ENCODE peak calls at places on chromosome 22, in ten cellular contexts. One of them, this sample, is unnamed.

GRCh38 chr22:39003165-39003638 is 10.9 kb upstream of the APOBEC3C start:
- DNase-seq in Peyer's patch: peak; percentile 79
- DNase-seq in upper lobe of left lung: no peak
- DNase-seq in A549: peak; percentile 74
- DNase-seq in adrenal gland: peak; percentile 81
- DNase-seq in uterus: peak; percentile 77
- DNase-seq in endothelial cell of umbilical vein: peak; percentile 83
- DNase-seq in lower leg skin: peak; percentile 93
- DNase-seq in ovary: peak; percentile 81
- DNase-seq in IMR-90: peak; percentile 86
- DNase-seq in this sample: peak; percentile 84

GRCh38 chr22:45096256-45096907 is 67.3 kb upstream of the NUP50 start:
- DNase-seq in lower leg skin: no peak
- DNase-seq in adrenal gland: peak; percentile 66
- DNase-seq in uterus: peak; percentile 25
- DNase-seq in IMR-90: peak; percentile 58
- DNase-seq in endothelial cell of umbilical vein: peak; percentile 57
- DNase-seq in ovary: peak; percentile 31
- DNase-seq in Peyer's patch: peak; percentile 18
- DNase-seq in A549: peak; percentile 60
- DNase-seq in upper lobe of left lung: no peak
- DNase-seq in this sample: peak; percentile 72

GRCh38 chr22:44424131-44424711 is 73.8 kb downstream of the RTL6 start:
- DNase-seq in Peyer's patch: no peak
- DNase-seq in IMR-90: no peak
- DNase-seq in adrenal gland: no peak
- DNase-seq in A549: no peak
- DNase-seq in ovary: no peak
- DNase-seq in lower leg skin: no peak
- DNase-seq in uterus: no peak
- DNase-seq in upper lobe of left lung: no peak
- DNase-seq in endothelial cell of umbilical vein: no peak
- DNase-seq in this sample: no peak

GRCh38 chr22:21009638-21010425 is 5.1 kb upstream of the P2RX6 start:
- DNase-seq in upper lobe of left lung: no peak
- DNase-seq in adrenal gland: no peak
- DNase-seq in ovary: no peak
- DNase-seq in Peyer's patch: no peak
- DNase-seq in IMR-90: peak; percentile 52
- DNase-seq in endothelial cell of umbilical vein: peak; percentile 51
- DNase-seq in lower leg skin: no peak
- DNase-seq in A549: peak; percentile 22
- DNase-seq in uterus: no peak
- DNase-seq in this sample: peak; percentile 66

GRCh38 chr22:45493286-45493771 is 9.4 kb upstream of the FBLN1 start:
- DNase-seq in ovary: no peak
- DNase-seq in IMR-90: no peak
- DNase-seq in lower leg skin: no peak
- DNase-seq in adrenal gland: peak; percentile 37
- DNase-seq in A549: no peak
- DNase-seq in uterus: peak; percentile 81
- DNase-seq in Peyer's patch: no peak
- DNase-seq in endothelial cell of umbilical vein: no peak
- DNase-seq in upper lobe of left lung: no peak
- DNase-seq in this sample: no peak

GRCh38 chr22:45212306-45212709 is 28.4 kb downstream of the KIAA0930 start:
- DNase-seq in uterus: peak; percentile 73
- DNase-seq in ovary: peak; percentile 63
- DNase-seq in endothelial cell of umbilical vein: peak; percentile 89
- DNase-seq in A549: peak; percentile 74
- DNase-seq in upper lobe of left lung: peak; percentile 85
- DNase-seq in adrenal gland: peak; percentile 91
- DNase-seq in lower leg skin: peak; percentile 95
- DNase-seq in Peyer's patch: peak; percentile 37
- DNase-seq in IMR-90: peak; percentile 96
- DNase-seq in this sample: peak; percentile 74

GRCh38 chr22:26916236-26916635 is 258.8 kb downstream of the MIAT start:
- DNase-seq in adrenal gland: no peak
- DNase-seq in ovary: no peak
- DNase-seq in endothelial cell of umbilical vein: no peak
- DNase-seq in A549: no peak
- DNase-seq in IMR-90: no peak
- DNase-seq in upper lobe of left lung: no peak
- DNase-seq in Peyer's patch: no peak
- DNase-seq in uterus: no peak
- DNase-seq in lower leg skin: no peak
- DNase-seq in this sample: no peak

GRCh38 chr22:19349778-19350475 is 58.4 kb upstream of the CLTCL1 start:
- DNase-seq in Peyer's patch: no peak
- DNase-seq in adrenal gland: no peak
- DNase-seq in lower leg skin: peak; percentile 42
- DNase-seq in upper lobe of left lung: no peak
- DNase-seq in IMR-90: no peak
- DNase-seq in endothelial cell of umbilical vein: no peak
- DNase-seq in ovary: no peak
- DNase-seq in uterus: no peak
- DNase-seq in A549: no peak
- DNase-seq in this sample: no peak

GRCh38 chr22:47783433-47784366 is 1021.2 kb downstream of the TBC1D22A start:
- DNase-seq in A549: no peak
- DNase-seq in lower leg skin: peak; percentile 67
- DNase-seq in Peyer's patch: no peak
- DNase-seq in adrenal gland: no peak
- DNase-seq in endothelial cell of umbilical vein: no peak
- DNase-seq in IMR-90: no peak
- DNase-seq in uterus: no peak
- DNase-seq in upper lobe of left lung: no peak
- DNase-seq in ovary: no peak
- DNase-seq in this sample: no peak

DNA sequence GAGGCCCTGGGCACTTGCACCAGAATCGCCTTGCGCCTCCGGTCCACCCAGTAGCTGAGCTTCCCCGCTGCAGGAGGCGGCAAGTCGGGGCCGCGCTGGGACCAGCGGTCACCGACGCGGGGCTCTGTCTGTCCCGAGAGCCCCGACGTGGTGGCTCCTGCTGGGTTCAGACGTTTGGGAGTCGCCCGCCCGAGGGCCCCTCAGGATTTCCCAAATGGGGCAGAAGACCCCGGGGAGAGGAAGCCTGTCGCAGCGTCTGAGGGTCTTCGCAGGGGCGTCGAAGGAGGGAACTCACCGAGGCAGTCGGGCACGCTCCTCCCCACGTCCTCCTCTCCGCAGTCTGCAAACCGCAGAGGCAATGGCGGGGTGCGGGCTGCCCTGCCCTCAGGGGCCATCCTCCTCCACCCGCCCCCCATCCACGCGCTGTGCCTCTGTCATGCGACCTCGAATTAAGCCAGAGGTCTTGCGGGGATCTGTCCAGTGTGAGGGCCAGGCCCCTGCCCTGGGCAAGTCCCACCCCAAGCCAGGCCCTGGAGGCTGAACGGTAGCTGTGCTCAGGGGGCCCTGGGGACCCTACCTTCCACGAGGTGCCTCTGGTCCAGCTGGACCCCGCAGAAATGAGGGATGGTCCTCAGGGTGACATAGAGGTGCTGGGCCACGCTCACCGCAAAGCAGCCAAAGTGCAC is 12.5 kb downstream of the IL17REL start:
- DNase-seq in endothelial cell of umbilical vein: no peak
- DNase-seq in Peyer's patch: no peak
- DNase-seq in lower leg skin: peak; percentile 75
- DNase-seq in IMR-90: no peak
- DNase-seq in ovary: no peak
- DNase-seq in adrenal gland: no peak
- DNase-seq in upper lobe of left lung: peak; percentile 61
- DNase-seq in uterus: no peak
- DNase-seq in A549: no peak
- DNase-seq in this sample: no peak
- H3K4me3 ChIP-seq in endothelial cell of umbilical vein: no peak overlapping the region
- H3K4me3 ChIP-seq in Peyer's patch: peak overlapping the region; percentile 52
- H3K4me3 ChIP-seq in lower leg skin: no peak overlapping the region
- H3K4me3 ChIP-seq in IMR-90: no peak overlapping the region
- H3K4me3 ChIP-seq in ovary: no peak overlapping the region
- H3K4me3 ChIP-seq in adrenal gland: no peak overlapping the region
- H3K4me3 ChIP-seq in upper lobe of left lung: peak overlapping the region; percentile 19
- H3K4me3 ChIP-seq in uterus: no peak overlapping the region
- H3K4me3 ChIP-seq in A549: peak overlapping the region; percentile 41
- H3K4me3 ChIP-seq in this sample: peak overlapping the region; percentile 26

DNA sequence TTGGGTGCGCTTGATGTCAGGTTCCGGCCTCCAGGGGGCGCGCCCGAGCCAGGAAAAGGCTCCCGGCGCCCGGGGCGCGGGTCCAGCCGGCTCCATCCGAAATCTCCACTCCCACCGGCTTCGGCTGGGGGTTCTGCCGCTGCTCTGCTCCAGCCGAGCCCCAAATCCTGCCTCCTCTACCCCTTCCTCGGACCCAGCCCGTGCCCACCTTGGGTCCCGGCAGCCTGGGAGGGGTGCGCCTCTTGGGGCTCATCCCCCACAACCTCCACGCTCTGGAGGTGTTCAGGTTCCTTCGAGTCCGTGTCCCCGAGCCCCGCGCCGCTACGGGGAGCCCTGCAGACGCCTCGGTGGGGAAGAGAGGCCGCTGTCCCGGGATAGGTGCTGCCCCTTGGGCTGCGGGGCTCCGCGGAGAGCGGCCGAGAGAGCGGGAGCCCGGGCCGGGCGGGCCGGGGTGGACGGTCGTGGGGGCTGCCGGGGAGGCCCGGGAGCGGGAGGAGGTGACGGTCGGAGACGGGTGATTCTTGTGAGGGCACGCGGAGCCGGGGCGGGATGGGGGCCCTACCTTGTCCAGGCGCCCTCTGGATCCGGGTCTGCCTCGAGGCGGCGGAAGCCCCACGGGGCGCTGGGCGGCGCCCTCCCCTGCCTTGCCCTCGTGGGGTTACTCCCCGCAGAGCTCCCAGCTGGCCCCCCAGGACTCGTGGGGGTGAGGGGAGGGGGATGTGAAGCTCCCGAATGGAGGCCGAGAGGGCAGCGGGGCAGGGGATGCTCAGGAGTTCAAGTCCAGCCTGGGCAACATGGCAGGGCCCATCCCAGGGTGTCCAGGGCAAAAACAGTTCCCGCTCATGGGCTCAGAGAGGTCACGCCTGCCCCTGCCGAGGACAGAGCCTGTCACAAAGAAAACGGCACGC is 13.2 kb upstream of the CYB5R3 start:
- DNase-seq in adrenal gland: peak; percentile 72
- DNase-seq in lower leg skin: peak; percentile 95
- DNase-seq in uterus: peak; percentile 85
- DNase-seq in upper lobe of left lung: peak; percentile 97
- DNase-seq in A549: peak; percentile 68
- DNase-seq in ovary: peak; percentile 90
- DNase-seq in Peyer's patch: peak; percentile 85
- DNase-seq in endothelial cell of umbilical vein: peak; percentile 55
- DNase-seq in IMR-90: peak; percentile 53
- DNase-seq in this sample: peak; percentile 91
- TF ChIP-seq POLR2A in adrenal gland: no peak
- TF ChIP-seq POLR2A in lower leg skin: no peak
- TF ChIP-seq POLR2A in uterus: peak; percentile 34
- TF ChIP-seq POLR2A in upper lobe of left lung: no peak
- TF ChIP-seq POLR2A in A549: no peak
- TF ChIP-seq POLR2A in ovary: peak; percentile 15
- TF ChIP-seq POLR2A in Peyer's patch: no peak
- TF ChIP-seq POLR2A in endothelial cell of umbilical vein: peak; percentile 67
- TF ChIP-seq POLR2A in IMR-90: peak; percentile 63
- TF ChIP-seq POLR2A in this sample: no peak

DNA sequence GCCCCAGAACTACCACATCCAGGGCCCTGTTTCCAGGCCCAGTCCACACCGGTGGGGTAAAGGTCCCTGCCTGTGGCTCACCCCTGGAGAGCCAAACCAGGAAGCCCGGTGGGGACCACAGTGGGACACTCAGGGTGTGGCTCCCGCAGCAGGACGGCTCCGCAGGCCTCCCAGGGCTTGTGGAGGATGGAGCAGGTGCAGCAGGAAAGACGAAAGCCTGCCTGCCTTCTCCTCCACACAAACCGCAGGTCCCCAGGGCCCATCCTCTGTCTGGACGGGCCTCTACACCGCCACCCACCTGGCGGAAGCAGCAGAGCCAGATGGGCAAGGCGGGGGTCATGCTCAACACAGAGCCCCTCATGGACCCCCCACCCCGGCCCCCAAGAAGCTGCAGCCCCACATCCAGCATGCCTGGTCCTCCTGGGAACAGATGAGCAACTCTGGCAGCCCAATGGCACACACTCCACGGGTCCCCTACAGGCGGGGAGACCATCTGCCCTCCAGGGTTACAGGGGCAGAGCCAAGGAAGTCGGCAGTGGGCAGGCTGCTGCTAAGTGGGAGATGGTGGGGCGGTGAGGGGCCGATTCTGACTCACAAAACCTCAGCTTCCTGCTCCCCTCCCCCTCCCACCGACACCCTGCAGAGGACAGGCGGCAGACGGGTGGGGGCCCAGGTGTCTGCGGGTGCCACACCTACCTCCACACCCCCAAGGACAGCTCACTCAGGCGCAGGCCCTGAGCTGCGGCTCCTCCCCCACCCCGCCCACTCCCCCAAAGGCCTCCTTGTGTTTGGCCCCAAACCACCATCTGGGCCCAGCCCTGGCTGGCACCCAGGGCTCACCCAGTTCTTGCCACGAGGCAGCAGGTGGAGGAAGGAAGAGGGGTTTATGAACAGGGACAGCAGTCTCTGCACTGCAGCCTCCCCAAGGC is 5.2 kb downstream of the SBF1 start:
- DNase-seq in adrenal gland: peak; percentile 70
- DNase-seq in upper lobe of left lung: peak; percentile 89
- DNase-seq in endothelial cell of umbilical vein: no peak
- DNase-seq in ovary: no peak
- DNase-seq in uterus: no peak
- DNase-seq in A549: no peak
- DNase-seq in IMR-90: peak; percentile 13
- DNase-seq in Peyer's patch: peak; percentile 99
- DNase-seq in lower leg skin: peak; percentile 94
- DNase-seq in this sample: peak; percentile 26
- H3K4me3 ChIP-seq in adrenal gland: no peak overlapping the region
- H3K4me3 ChIP-seq in upper lobe of left lung: no peak overlapping the region
- H3K4me3 ChIP-seq in endothelial cell of umbilical vein: no peak overlapping the region
- H3K4me3 ChIP-seq in ovary: no peak overlapping the region
- H3K4me3 ChIP-seq in uterus: no peak overlapping the region
- H3K4me3 ChIP-seq in A549: no peak overlapping the region
- H3K4me3 ChIP-seq in IMR-90: no peak overlapping the region
- H3K4me3 ChIP-seq in Peyer's patch: peak overlapping the region; percentile 27
- H3K4me3 ChIP-seq in lower leg skin: no peak overlapping the region
- H3K4me3 ChIP-seq in this sample: no peak overlapping the region

DNA sequence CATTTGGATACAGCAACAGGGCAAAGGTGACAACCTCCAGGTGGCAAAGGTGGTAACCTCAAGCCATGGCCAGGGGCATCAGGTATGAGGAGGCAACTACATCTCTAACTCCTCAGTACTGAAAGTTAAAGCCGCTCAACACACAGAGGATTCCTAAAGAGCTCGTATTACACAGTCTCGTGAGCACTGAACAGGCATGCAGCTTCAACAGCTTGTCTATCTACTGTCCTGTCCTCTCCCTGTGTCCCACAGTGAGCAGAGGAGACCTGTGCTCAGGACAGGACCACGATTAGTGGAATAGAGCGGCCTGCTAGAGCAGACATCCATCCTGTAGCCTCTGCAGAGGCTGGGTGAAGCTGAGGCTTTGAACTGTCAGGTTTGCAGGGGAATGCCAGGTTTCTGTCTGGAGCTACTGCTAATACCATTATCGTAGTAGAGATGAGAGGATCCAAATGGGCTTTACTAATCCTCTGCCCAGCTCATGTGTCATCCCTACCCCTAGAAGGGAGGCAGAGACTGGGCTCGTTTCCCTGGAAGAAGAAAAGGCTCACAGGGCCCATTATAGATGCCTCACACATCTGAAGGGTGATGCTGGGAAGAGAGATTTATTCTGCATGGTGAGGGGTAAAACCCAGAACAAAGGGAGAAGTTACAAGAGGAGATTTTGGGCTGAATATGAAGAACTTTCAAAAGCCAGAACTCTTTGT is 415.2 kb downstream of the LARGE1 start:
- DNase-seq in uterus: no peak
- DNase-seq in A549: no peak
- DNase-seq in ovary: no peak
- DNase-seq in upper lobe of left lung: no peak
- DNase-seq in IMR-90: no peak
- DNase-seq in lower leg skin: no peak
- DNase-seq in adrenal gland: no peak
- DNase-seq in Peyer's patch: no peak
- DNase-seq in endothelial cell of umbilical vein: no peak
- DNase-seq in this sample: no peak
- TF ChIP-seq POLR2A in uterus: no peak
- TF ChIP-seq POLR2A in A549: no peak
- TF ChIP-seq POLR2A in ovary: no peak
- TF ChIP-seq POLR2A in upper lobe of left lung: no peak
- TF ChIP-seq POLR2A in IMR-90: no peak
- TF ChIP-seq POLR2A in lower leg skin: no peak
- TF ChIP-seq POLR2A in adrenal gland: no peak
- TF ChIP-seq POLR2A in Peyer's patch: no peak
- TF ChIP-seq POLR2A in endothelial cell of umbilical vein: no peak
- TF ChIP-seq POLR2A in this sample: no peak

This sample was measured in testis.